ENCODE peak calls at places on chromosome 10, in four cellular contexts. H is KBM-7; R is NCI-H1105 treated with DMSO at 0.1 percent for 48 hours; D is effector memory CD8-positive, alpha-beta T cell. Z is an unnamed sample.

GRCh38 chr10:17026686-17027485 is 102.7 kb downstream of the CUBN start:
- DNase-seq in R (no peak), D (peak), H (no peak), Z (no peak)

GRCh38 chr10:69372126-69372980 is 44.4 kb downstream of the TACR2 start:
- DNase-seq in D (no peak), R (no peak), H (no peak), Z (no peak)

GRCh38 chr10:93436577-93436976 is 45.6 kb downstream of the MYOF start:
- DNase-seq in D (no peak), H (peak), R (no peak), Z (peak)

GRCh38 chr10:132710746-132711617 is 75.0 kb downstream of the NKX6-2 start:
- DNase-seq in H (no peak), R (no peak), D (no peak), Z (peak)

GRCh38 chr10:43259981-43260761 is 6.7 kb downstream of the RASGEF1A start:
- DNase-seq in R (no peak), D (no peak), H (no peak), Z (no peak)

GRCh38 chr10:61475449-61475873 is 22.3 kb upstream of the TMEM26 start:
- DNase-seq in H (no peak), D (no peak), R (no peak), Z (no peak)

GRCh38 chr10:71638577-71639411 is 80.8 kb downstream of the C10orf105 start:
- DNase-seq in D (no peak), R (no peak), H (peak), Z (no peak)

GRCh38 chr10:96665306-96665705 is 55.0 kb downstream of the PIK3AP1 start:
- DNase-seq in D (no peak), H (no peak), R (no peak), Z (no peak)

GRCh38 chr10:74081192-74081803 is 69.3 kb downstream of the AP3M1 start:
- DNase-seq in H (peak), D (peak), R (peak), Z (no peak)

Z was measured in psoas muscle.